ENCODE peak calls at places on chromosomes 11 and 22, in eight cellular contexts. S, L, K, B, T, H, P and U are unnamed samples.
A peak's percentile ranks its signal among the peaks of the same experiment; 100 is the strongest.

GRCh38 chr11:2870955-2871720 is 14.4 kb downstream of the CDKN1C start:
- DNase-seq in H (no peak), P (no peak), K (no peak), L (no peak), S (no peak), B (no peak), T (no peak), U (no peak)

GRCh38 chr11:120873966-120874365 is 149.9 kb upstream of the TBCEL start:
- DNase-seq in S (no peak), B (no peak), T (no peak), P (no peak), L (no peak), K (no peak), H (no peak), U (no peak)

GRCh38 chr11:73288873-73289707 is 17.0 kb downstream of the P2RY6 start:
- DNase-seq in H (no peak), L (peak; percentile 76), P (peak; percentile 53), B (peak; percentile 65), T (peak; percentile 83), K (peak; percentile 85), S (peak; percentile 86), U (peak; percentile 64)

GRCh38 chr22:38163844-38164577 is 17.6 kb downstream of the PLA2G6 start:
- DNase-seq in T (no peak), P (no peak), H (no peak), K (peak; percentile 30), S (peak; percentile 39), L (no peak), B (no peak), U (no peak)

GRCh38 chr11:132450631-132451030 is 1080.2 kb downstream of the NTM start:
- DNase-seq in B (no peak), S (no peak), P (no peak), H (no peak), L (no peak), K (no peak), T (no peak), U (no peak)

GRCh38 chr11:32792111-32792947 is 2.1 kb downstream of the CCDC73 start:
- DNase-seq in S (no peak), B (no peak), H (no peak), K (no peak), T (no peak), L (no peak), P (peak; percentile 4), U (no peak)

GRCh38 chr22:22952531-22953295 is 65.1 kb downstream of the IGLL5 start:
- DNase-seq in S (no peak), L (no peak), B (no peak), H (no peak), K (no peak), T (no peak), P (no peak), U (no peak)

GRCh38 chr11:66686100-66686785 is 8.6 kb upstream of the RBM4B start:
- DNase-seq in T (no peak), S (no peak), B (no peak), P (no peak), H (no peak), K (no peak), L (no peak), U (no peak)

GRCh38 chr22:20023214-20023613 is 2.3 kb downstream of the TANGO2 start:
- DNase-seq in S (no peak), L (no peak), B (no peak), K (peak; percentile 55), T (peak; percentile 18), P (no peak), H (no peak), U (no peak)

GRCh38 chr11:120952503-120953229 is 71.2 kb upstream of the TBCEL start:
- DNase-seq in L (peak; percentile 85), S (peak; percentile 74), P (peak; percentile 61), T (peak; percentile 77), H (no peak), K (peak; percentile 79), B (peak; percentile 64), U (peak; percentile 50)

GRCh38 chr11:24963879-24964278 is 467.0 kb downstream of the LUZP2 start:
- DNase-seq in L (no peak), S (no peak), B (no peak), P (no peak), K (no peak), T (no peak), H (no peak), U (no peak)

GRCh38 chr22:19442166-19442565 is 5.3 kb downstream of the C22orf39 start:
- DNase-seq in L (no peak), B (no peak), H (no peak), T (no peak), P (no peak), K (no peak), S (no peak), U (no peak)

GRCh38 chr22:39645532-39645931 is 75.0 kb downstream of the CACNA1I start:
- DNase-seq in P (no peak), S (no peak), B (no peak), L (no peak), T (no peak), H (no peak), K (no peak), U (no peak)

GRCh38 chr11:45518853-45519545 is 146.4 kb downstream of the CHST1 start:
- DNase-seq in H (no peak), K (peak; percentile 14), S (no peak), T (no peak), B (no peak), L (no peak), P (no peak), U (no peak)

GRCh38 chr11:75432911-75433321 is at the start of gene KLHL35:
- DNase-seq in L (no peak), H (no peak), B (no peak), S (no peak), P (no peak), K (no peak), T (no peak), U (no peak)

GRCh38 chr22:19991645-19992451 is 24.8 kb downstream of the ARVCF start:
- DNase-seq in S (no peak), B (no peak), P (no peak), T (peak; percentile 51), K (no peak), H (no peak), L (peak; percentile 36), U (no peak)

GRCh38 chr11:72223615-72224586 is 666 bp upstream of the INPPL1 start:
- DNase-seq in H (no peak), L (peak; percentile 88), P (peak; percentile 8), T (peak; percentile 86), K (peak; percentile 95), S (peak; percentile 65), B (peak; percentile 56), U (peak; percentile 85)

GRCh38 chr11:83194284-83195175 is 1.0 kb downstream of the ANKRD42 start:
- DNase-seq in H (peak; percentile 92), P (no peak), T (peak; percentile 68), K (peak; percentile 94), S (peak; percentile 39), B (peak; percentile 77), L (peak; percentile 70), U (peak; percentile 76)

GRCh38 chr11:134231958-134232674 is 7.6 kb downstream of the VPS26B start:
- DNase-seq in P (no peak), T (no peak), S (no peak), H (no peak), B (no peak), L (no peak), K (no peak), U (no peak)

GRCh38 chr11:60841797-60842687 is at the start of gene CCDC86:
- DNase-seq in S (peak; percentile 96), P (peak; percentile 91), H (peak; percentile 100), L (peak; percentile 98), K (peak; percentile 99), T (peak; percentile 97), B (peak; percentile 94), U (peak; percentile 98)
- TF ChIP-seq POLR2A in S (peak; percentile 62), P (no peak), H (no peak), L (peak; percentile 36), K (no peak), T (peak; percentile 60), B (peak; percentile 60), U (peak; percentile 39)

GRCh38 chr22:43002198-43002577 is 12.8 kb downstream of the PACSIN2 start:
- DNase-seq in T (no peak), B (peak; percentile 91), S (peak; percentile 42), P (no peak), H (no peak), K (peak; percentile 8), L (no peak), U (no peak)
- H3K4me3 ChIP-seq in T (no peak overlapping the region), B (no peak overlapping the region), S (peak overlapping the region; percentile 31), P (no peak overlapping the region), H (no peak overlapping the region), K (no peak overlapping the region), L (no peak overlapping the region), U (no peak overlapping the region)

DNA sequence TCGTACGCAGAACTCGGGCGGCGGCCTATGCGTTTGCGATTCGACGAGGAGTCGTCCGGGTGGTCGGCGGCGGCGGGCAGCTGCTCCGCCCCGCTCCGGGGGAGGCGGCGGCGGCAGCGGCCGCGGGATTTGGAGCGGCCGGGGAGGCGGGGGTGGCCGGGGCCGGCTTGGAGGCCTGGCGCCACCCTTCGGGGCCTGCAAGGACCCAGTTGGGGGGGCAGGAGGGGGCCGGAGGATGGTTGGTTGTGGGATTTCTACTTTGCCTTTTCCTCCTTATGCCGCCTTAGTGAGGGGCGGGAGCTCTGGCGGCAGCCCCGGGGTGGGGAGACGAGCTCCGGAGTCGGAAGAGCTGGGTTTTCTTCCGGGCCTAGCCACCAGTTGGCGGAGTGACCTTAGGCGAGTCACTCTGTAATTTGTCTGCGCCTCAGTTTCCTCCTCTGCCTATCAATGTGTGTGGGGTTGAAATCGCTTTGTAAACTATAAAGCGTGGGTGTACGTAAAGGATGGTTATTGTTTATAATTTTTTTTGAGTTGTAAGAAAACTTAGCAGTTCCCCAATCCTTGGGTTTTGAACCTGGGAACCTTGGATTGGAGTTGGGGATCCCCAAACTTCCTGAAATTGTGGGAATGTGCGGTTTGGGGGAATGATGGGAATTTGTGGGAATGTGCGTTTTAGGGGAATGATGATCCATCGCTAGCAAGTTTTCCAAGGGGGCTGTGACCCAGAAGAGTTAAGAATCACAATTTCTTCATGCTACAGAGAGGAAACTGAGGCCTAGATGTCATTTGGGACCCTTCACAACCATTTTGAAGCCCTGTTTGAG is 679 bp downstream of the TUG1 start:
- DNase-seq in P (no peak), L (no peak), H (no peak), B (peak; percentile 44), T (no peak), K (peak; percentile 64), S (peak; percentile 44), U (no peak)
- TF ChIP-seq CTCF in P (no peak), L (no peak), H (peak; percentile 21), B (peak; percentile 3), T (no peak), K (no peak), S (peak; percentile 5), U (no peak)

GRCh38 chr11:19891050-19891449 is 178.4 kb downstream of the NAV2 start:
- DNase-seq in L (no peak), S (no peak), K (no peak), H (no peak), T (no peak), B (no peak), P (no peak), U (no peak)

GRCh38 chr11:19886498-19886897 is 173.9 kb downstream of the NAV2 start:
- DNase-seq in P (no peak), S (no peak), L (no peak), B (no peak), K (no peak), H (no peak), T (no peak), U (no peak)

GRCh38 chr11:19890308-19890707 is 177.7 kb downstream of the NAV2 start:
- DNase-seq in T (no peak), S (peak; percentile 8), P (no peak), K (no peak), B (peak; percentile 88), L (no peak), H (no peak), U (no peak)

GRCh38 chr11:19892387-19892786 is 179.8 kb downstream of the NAV2 start:
- DNase-seq in H (no peak), B (no peak), P (no peak), T (no peak), L (no peak), S (no peak), K (no peak), U (no peak)

GRCh38 chr11:19889531-19889930 is 176.9 kb downstream of the NAV2 start:
- DNase-seq in L (no peak), B (peak; percentile 38), P (no peak), T (no peak), S (no peak), H (no peak), K (no peak), U (no peak)
- TF ChIP-seq POLR2A in L (no peak), B (no peak), P (no peak), T (no peak), S (no peak), H (no peak), K (no peak), U (no peak)